ENCODE peak calls at places on chromosomes 16 and 17, in four cellular contexts. P is A549, O is WTC11, E is HepG2. X is an unnamed sample.

GRCh38 chr17:76585649-76586593 is at the start of gene ST6GALNAC2:
- DNase-seq in P (peak; percentile 70), O (peak; percentile 40), E (peak; percentile 66), X (peak; percentile 44)

GRCh38 chr17:48494335-48494734 is 36.5 kb downstream of the HOXB1 start:
- DNase-seq in P (no peak), O (no peak), E (no peak), X (no peak)

GRCh38 chr16:654034-654433 is 4.9 kb downstream of the WDR90 start:
- DNase-seq in P (no peak), O (no peak), E (peak; percentile 45), X (no peak)

GRCh38 chr16:85735225-85735722 is 15.6 kb downstream of the C16orf74 start:
- DNase-seq in P (no peak), O (no peak), E (no peak), X (no peak)

GRCh38 chr16:88784074-88784855 is 755 bp downstream of the PIEZO1 start:
- DNase-seq in P (peak; percentile 83), O (peak; percentile 75), E (peak; percentile 75), X (peak; percentile 77)

GRCh38 chr17:42513686-42514085 is 22.4 kb upstream of the NAGLU start:
- DNase-seq in P (no peak), O (no peak), E (no peak), X (no peak)

GRCh38 chr17:29645516-29646051 is 22.9 kb upstream of the CORO6 start:
- DNase-seq in P (no peak), O (no peak), E (no peak), X (no peak)

GRCh38 chr16:50371936-50372595 is 3.3 kb upstream of the BRD7 start:
- DNase-seq in P (no peak), O (peak; percentile 57), E (peak; percentile 61), X (no peak)

GRCh38 chr17:64329571-64329970 is 61.1 kb downstream of the PECAM1 start:
- DNase-seq in P (no peak), O (no peak), E (no peak), X (no peak)

GRCh38 chr16:69378760-69379159 is 7.0 kb downstream of the TERF2 start:
- DNase-seq in P (no peak), O (no peak), E (no peak), X (no peak)

GRCh38 chr16:13902052-13902451 is 17.9 kb upstream of the ERCC4 start:
- DNase-seq in P (no peak), O (no peak), E (no peak), X (no peak)

GRCh38 chr17:7559307-7560171 is 989 bp downstream of the TNFSF13 start:
- DNase-seq in P (no peak), O (no peak), E (no peak), X (no peak)

GRCh38 chr16:7397901-7398300 is 65.3 kb downstream of the RBFOX1 start:
- DNase-seq in P (no peak), O (no peak), E (no peak), X (no peak)

GRCh38 chr16:502179-502943 is 25.2 kb upstream of the CAPN15 start:
- DNase-seq in P (no peak), O (no peak), E (peak; percentile 86), X (no peak)

GRCh38 chr17:81037783-81038733 is 3.1 kb downstream of the BAIAP2 start:
- DNase-seq in P (no peak), O (no peak), E (no peak), X (no peak)

GRCh38 chr17:7823581-7824001 is 10.4 kb upstream of the KDM6B start:
- DNase-seq in P (no peak), O (no peak), E (no peak), X (no peak)

GRCh38 chr16:51113254-51114125 is 37.6 kb downstream of the SALL1 start:
- DNase-seq in P (no peak), O (peak; percentile 49), E (no peak), X (no peak)

GRCh38 chr17:45345246-45345553 is 28.4 kb upstream of the MAP3K14 start:
- DNase-seq in P (no peak), O (no peak), E (no peak), X (no peak)

GRCh38 chr16:73054732-73055481 is 7.0 kb upstream of the ZFHX3 start:
- DNase-seq in P (no peak), O (no peak), E (peak; percentile 73), X (no peak)

GRCh38 chr16:69567031-69567680 is 1.4 kb downstream of the NFAT5 start:
- DNase-seq in P (no peak), O (no peak), E (peak; percentile 55), X (peak; percentile 44)

GRCh38 chr17:77308768-77309726 is 168.3 kb downstream of the SEC14L1 start:
- DNase-seq in P (no peak), O (no peak), E (no peak), X (no peak)

GRCh38 chr17:28999216-28999615 is 6.6 kb downstream of the SEZ6 start:
- DNase-seq in P (no peak), O (no peak), E (no peak), X (no peak)

GRCh38 chr16:30570621-30571443 is 682 bp downstream of the ZNF688 start:
- DNase-seq in P (no peak), O (peak; percentile 40), E (no peak), X (peak; percentile 12)

GRCh38 chr17:80861892-80862291 is 129.7 kb upstream of the CHMP6 start:
- DNase-seq in P (peak; percentile 55), O (no peak), E (no peak), X (no peak)

GRCh38 chr16:13962232-13962631 is 42.3 kb downstream of the ERCC4 start:
- DNase-seq in P (no peak), O (no peak), E (no peak), X (no peak)

GRCh38 chr16:30068750-30069574 is 3.4 kb downstream of the ALDOA start:
- DNase-seq in P (no peak), O (peak; percentile 43), E (peak; percentile 54), X (no peak)

GRCh38 chr16:11990672-11991390 is 14.3 kb downstream of the SNX29 start:
- DNase-seq in P (no peak), O (no peak), E (no peak), X (no peak)

GRCh38 chr16:21664801-21665492 is 1.2 kb downstream of the OTOA start:
- DNase-seq in P (no peak), O (no peak), E (no peak), X (no peak)

GRCh38 chr17:73357981-73358380 is 46.2 kb upstream of the CDC42EP4 start:
- DNase-seq in P (no peak), O (no peak), E (no peak), X (no peak)

GRCh38 chr17:47220531-47220999 is 11.4 kb downstream of the MYL4 start:
- DNase-seq in P (no peak), O (no peak), E (no peak), X (no peak)

GRCh38 chr17:57993471-57994365 is 5.7 kb upstream of the VEZF1 start:
- DNase-seq in P (no peak), O (no peak), E (peak; percentile 77), X (no peak)

GRCh38 chr17:57467226-57467625 is 210.9 kb downstream of the MSI2 start:
- DNase-seq in P (no peak), O (no peak), E (no peak), X (no peak)

GRCh38 chr17:63697341-63698286 is 2.3 kb downstream of the LIMD2 start:
- DNase-seq in P (peak; percentile 78), O (peak; percentile 70), E (peak; percentile 45), X (peak; percentile 40)

GRCh38 chr16:85017151-85017550 is 5.8 kb upstream of the ZDHHC7 start:
- DNase-seq in P (no peak), O (no peak), E (no peak), X (no peak)

GRCh38 chr17:56009795-56010715 is 143.2 kb upstream of the ANKFN1 start:
- DNase-seq in P (no peak), O (no peak), E (no peak), X (no peak)

DNA sequence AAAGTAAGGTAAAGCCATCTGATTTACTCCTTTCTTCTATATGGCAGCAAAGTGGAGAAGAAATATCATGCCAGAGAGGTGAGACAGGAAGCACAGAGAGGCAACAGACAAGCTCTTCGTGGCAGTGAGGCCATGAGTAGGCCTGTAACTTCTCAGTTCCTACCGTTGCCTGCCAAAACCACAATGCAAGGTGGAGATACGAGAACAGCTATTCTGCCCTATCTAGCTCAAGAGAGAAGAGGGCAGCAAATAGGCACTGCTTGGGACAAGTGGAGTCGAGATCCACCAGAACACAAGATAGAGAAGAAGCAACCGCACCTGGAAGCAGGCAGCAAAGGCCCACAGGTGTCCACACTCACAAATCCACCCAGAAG is 24.8 kb downstream of the RANBP10 start:
- DNase-seq in P (no peak), O (no peak), E (no peak), X (no peak)
- TF ChIP-seq HMGXB4 in P (no peak), O (no peak), E (no peak), X (no peak)

GRCh38 chr17:68698761-68699160 is 97.6 kb upstream of the FAM20A start:
- DNase-seq in P (no peak), O (no peak), E (no peak), X (no peak)
- TF ChIP-seq HMGXB4 in P (no peak), O (no peak), E (no peak), X (no peak)

DNA sequence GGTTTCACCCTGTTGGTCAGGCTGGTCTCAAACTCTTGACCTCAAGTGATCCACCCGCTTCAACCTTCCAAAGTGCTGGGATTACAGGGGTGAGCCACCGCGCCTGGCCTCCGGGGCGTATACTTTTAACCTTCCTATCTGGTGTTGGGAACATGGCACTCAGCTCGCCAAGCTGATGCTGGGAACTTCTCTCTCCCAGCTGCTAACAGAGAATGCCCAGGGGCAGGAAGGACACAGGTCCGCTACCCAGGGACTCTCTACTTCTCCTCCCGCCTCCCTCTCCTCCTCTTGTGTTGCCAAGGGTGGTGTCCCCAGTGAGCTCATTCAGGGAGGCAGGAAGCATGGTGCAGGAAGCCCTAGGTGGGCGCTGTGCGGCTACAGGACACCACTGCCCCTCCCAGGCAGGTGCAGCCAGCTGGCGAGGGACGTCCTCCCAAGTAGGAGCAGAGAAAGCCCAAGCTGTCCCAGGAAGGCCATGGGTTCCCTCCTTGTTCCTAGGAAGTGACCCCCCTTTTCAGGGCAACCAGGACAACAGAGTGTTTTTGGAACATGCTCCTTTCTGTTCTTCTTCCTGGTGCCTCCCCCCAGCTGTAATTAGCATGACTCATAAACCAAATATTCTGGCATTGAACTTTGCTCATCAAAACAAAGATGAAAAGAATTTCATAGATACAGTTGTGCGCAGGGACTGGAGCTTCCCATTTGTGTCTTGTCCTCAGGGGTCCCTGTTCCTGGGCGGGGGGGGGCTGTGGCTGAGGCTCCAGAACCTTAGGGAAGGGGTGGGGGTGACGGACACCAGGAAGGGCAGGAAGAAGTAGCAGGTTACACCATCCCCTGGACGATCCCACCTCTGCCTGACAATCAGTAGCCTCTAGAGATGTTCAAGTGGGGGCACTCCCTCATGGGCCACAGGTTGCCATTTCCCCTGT is 2.6 kb downstream of the C1QTNF1 start:
- DNase-seq in P (peak; percentile 86), O (no peak), E (peak; percentile 99), X (no peak)
- TF ChIP-seq HMGXB4 in P (no peak), O (no peak), E (peak; percentile 71), X (no peak)

DNA sequence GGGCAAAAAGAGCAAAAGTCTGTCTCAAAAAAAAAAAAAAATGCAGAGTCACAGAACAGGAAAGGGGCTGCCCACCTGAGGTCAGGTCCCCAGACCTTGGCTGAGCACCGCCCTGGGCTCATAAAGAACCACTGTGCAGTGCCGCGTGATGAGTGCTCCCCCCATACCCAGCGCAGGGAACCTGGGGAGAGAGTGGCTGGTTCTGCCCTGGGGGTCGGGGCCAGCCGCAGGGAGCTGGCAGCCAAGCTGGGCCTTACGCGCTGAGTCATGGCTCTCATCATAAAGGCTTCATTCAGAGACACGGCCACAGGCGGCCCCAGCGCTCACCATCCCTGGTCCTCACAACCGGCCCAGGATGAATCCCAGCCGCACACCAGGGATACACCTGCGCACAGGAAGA is 80.7 kb downstream of the RAB11FIP4 start:
- DNase-seq in P (no peak), O (no peak), E (peak; percentile 75), X (peak; percentile 39)
- TF ChIP-seq HMGXB4 in P (no peak), O (no peak), E (no peak), X (no peak)